ENCODE peak calls at places on chromosomes 6 and 20, in four cellular contexts. K is iPS-NIHi11, T is NCI-H1417 treated with DMSO at 0.1 percent for 48 hours, V is GM23248. A is an unnamed sample.

GRCh38 chr6:35019171-35019570 is 122.0 kb downstream of the TCP11 start:
- DNase-seq in K (no peak), T (no peak), V (no peak), A (no peak)

GRCh38 chr6:152206072-152206818 is 398.8 kb downstream of the ESR1 start:
- DNase-seq in K (peak), T (no peak), V (peak), A (no peak)

GRCh38 chr20:45873409-45874116 is 7.5 kb upstream of the ZSWIM1 start:
- DNase-seq in K (no peak), T (no peak), V (peak), A (no peak)

GRCh38 chr20:49608752-49609670 is 41.1 kb upstream of the PTGIS start:
- DNase-seq in K (peak), T (peak), V (peak), A (peak)

GRCh38 chr6:90523779-90524310 is 63.0 kb downstream of the MAP3K7 start:
- DNase-seq in K (no peak), T (no peak), V (no peak), A (no peak)

GRCh38 chr6:2767327-2767985 is 2.3 kb downstream of the WRNIP1 start:
- DNase-seq in K (no peak), T (no peak), V (peak), A (no peak)

GRCh38 chr20:31915491-31916280 is 36.2 kb downstream of the PDRG1 start:
- DNase-seq in K (no peak), T (no peak), V (no peak), A (no peak)

GRCh38 chr6:67663105-67663895 is 971.8 kb upstream of the ADGRB3 start:
- DNase-seq in K (no peak), T (no peak), V (no peak), A (no peak)

GRCh38 chr6:81241126-81241525 is 511.4 kb downstream of the TENT5A start:
- DNase-seq in K (no peak), T (no peak), V (peak), A (no peak)